ENCODE peak calls at places on chromosomes 4 and X, in nine cellular contexts. One of them, this sample, is unnamed.

GRCh38 chr4:48333587-48333986 is 7.7 kb upstream of the SLAIN2 start:
- DNase-seq in kidney: no peak
- DNase-seq in left ventricle myocardium inferior: no peak
- DNase-seq in uterus: no peak
- DNase-seq in BJ: no peak
- DNase-seq in lung: no peak
- DNase-seq in neural progenitor cell: no peak
- DNase-seq in SK-N-SH: no peak
- DNase-seq in fibroblast of lung: no peak
- DNase-seq in this sample: no peak

GRCh38 chrX:15299945-15300851 is 15.2 kb downstream of the ASB11 start:
- DNase-seq in kidney: no peak
- DNase-seq in left ventricle myocardium inferior: no peak
- DNase-seq in uterus: no peak
- DNase-seq in BJ: no peak
- DNase-seq in lung: no peak
- DNase-seq in neural progenitor cell: peak
- DNase-seq in SK-N-SH: peak
- DNase-seq in fibroblast of lung: peak
- DNase-seq in this sample: no peak

GRCh38 chrX:49106930-49107329 is 16.6 kb downstream of the GPKOW start:
- DNase-seq in kidney: no peak
- DNase-seq in left ventricle myocardium inferior: peak
- DNase-seq in uterus: no peak
- DNase-seq in BJ: no peak
- DNase-seq in lung: no peak
- DNase-seq in neural progenitor cell: peak
- DNase-seq in SK-N-SH: peak
- DNase-seq in fibroblast of lung: peak
- DNase-seq in this sample: no peak

GRCh38 chrX:74924449-74925209 is 623 bp downstream of the NEXMIF start:
- DNase-seq in kidney: peak
- DNase-seq in left ventricle myocardium inferior: peak
- DNase-seq in uterus: peak
- DNase-seq in BJ: no peak
- DNase-seq in lung: peak
- DNase-seq in neural progenitor cell: peak
- DNase-seq in SK-N-SH: peak
- DNase-seq in fibroblast of lung: peak
- DNase-seq in this sample: no peak

GRCh38 chr4:15681372-15682339 is at the start of gene FAM200B:
- DNase-seq in kidney: peak
- DNase-seq in left ventricle myocardium inferior: peak
- DNase-seq in uterus: peak
- DNase-seq in BJ: peak
- DNase-seq in lung: peak
- DNase-seq in neural progenitor cell: peak
- DNase-seq in SK-N-SH: peak
- DNase-seq in fibroblast of lung: peak
- DNase-seq in this sample: peak

GRCh38 chr4:148056879-148057278 is 325.0 kb downstream of the ARHGAP10 start:
- DNase-seq in kidney: no peak
- DNase-seq in left ventricle myocardium inferior: peak
- DNase-seq in uterus: no peak
- DNase-seq in BJ: no peak
- DNase-seq in lung: peak
- DNase-seq in neural progenitor cell: peak
- DNase-seq in SK-N-SH: no peak
- DNase-seq in fibroblast of lung: peak
- DNase-seq in this sample: peak

GRCh38 chr4:88308587-88308986 is 24.2 kb upstream of the PPM1K start:
- DNase-seq in kidney: no peak
- DNase-seq in left ventricle myocardium inferior: no peak
- DNase-seq in uterus: no peak
- DNase-seq in BJ: no peak
- DNase-seq in lung: no peak
- DNase-seq in neural progenitor cell: no peak
- DNase-seq in SK-N-SH: no peak
- DNase-seq in fibroblast of lung: no peak
- DNase-seq in this sample: no peak

GRCh38 chr4:19285146-19285545 is 966.6 kb upstream of the SLIT2 start:
- DNase-seq in kidney: no peak
- DNase-seq in left ventricle myocardium inferior: no peak
- DNase-seq in uterus: no peak
- DNase-seq in BJ: no peak
- DNase-seq in lung: no peak
- DNase-seq in neural progenitor cell: no peak
- DNase-seq in SK-N-SH: no peak
- DNase-seq in fibroblast of lung: no peak
- DNase-seq in this sample: no peak

GRCh38 chrX:87846956-87847355 is 329.4 kb downstream of the KLHL4 start:
- DNase-seq in kidney: no peak
- DNase-seq in left ventricle myocardium inferior: no peak
- DNase-seq in uterus: no peak
- DNase-seq in BJ: no peak
- DNase-seq in lung: no peak
- DNase-seq in neural progenitor cell: no peak
- DNase-seq in SK-N-SH: no peak
- DNase-seq in fibroblast of lung: no peak
- DNase-seq in this sample: no peak

GRCh38 chrX:49209434-49210251 is 9.7 kb upstream of the SYP start:
- DNase-seq in kidney: no peak
- DNase-seq in left ventricle myocardium inferior: no peak
- DNase-seq in uterus: no peak
- DNase-seq in BJ: no peak
- DNase-seq in lung: no peak
- DNase-seq in neural progenitor cell: no peak
- DNase-seq in SK-N-SH: no peak
- DNase-seq in fibroblast of lung: no peak
- DNase-seq in this sample: no peak

GRCh38 chr4:94804613-94805012 is 46.9 kb downstream of the BMPR1B start:
- DNase-seq in kidney: no peak
- DNase-seq in left ventricle myocardium inferior: no peak
- DNase-seq in uterus: no peak
- DNase-seq in BJ: no peak
- DNase-seq in lung: no peak
- DNase-seq in neural progenitor cell: no peak
- DNase-seq in SK-N-SH: no peak
- DNase-seq in fibroblast of lung: no peak
- DNase-seq in this sample: no peak

GRCh38 chr4:141220655-141221605 is at the start of gene ZNF330:
- DNase-seq in kidney: peak
- DNase-seq in left ventricle myocardium inferior: peak
- DNase-seq in uterus: peak
- DNase-seq in BJ: peak
- DNase-seq in lung: peak
- DNase-seq in neural progenitor cell: peak
- DNase-seq in SK-N-SH: peak
- DNase-seq in fibroblast of lung: peak
- DNase-seq in this sample: peak
- TF ChIP-seq CTCF in kidney: peak
- TF ChIP-seq CTCF in left ventricle myocardium inferior: no peak
- TF ChIP-seq CTCF in uterus: peak
- TF ChIP-seq CTCF in BJ: peak
- TF ChIP-seq CTCF in lung: no peak
- TF ChIP-seq CTCF in neural progenitor cell: peak
- TF ChIP-seq CTCF in SK-N-SH: peak
- TF ChIP-seq CTCF in fibroblast of lung: peak
- TF ChIP-seq CTCF in this sample: peak

GRCh38 chr4:173917255-173917960 is 366.1 kb downstream of the FBXO8 start:
- DNase-seq in kidney: no peak
- DNase-seq in left ventricle myocardium inferior: no peak
- DNase-seq in uterus: no peak
- DNase-seq in BJ: no peak
- DNase-seq in lung: no peak
- DNase-seq in neural progenitor cell: no peak
- DNase-seq in SK-N-SH: no peak
- DNase-seq in fibroblast of lung: peak
- DNase-seq in this sample: no peak
- H3K4me3 ChIP-seq in kidney: no peak
- H3K4me3 ChIP-seq in left ventricle myocardium inferior: peak
- H3K4me3 ChIP-seq in uterus: no peak
- H3K4me3 ChIP-seq in BJ: no peak
- H3K4me3 ChIP-seq in lung: no peak
- H3K4me3 ChIP-seq in neural progenitor cell: no peak
- H3K4me3 ChIP-seq in SK-N-SH: no peak
- H3K4me3 ChIP-seq in fibroblast of lung: peak
- H3K4me3 ChIP-seq in this sample: no peak

DNA sequence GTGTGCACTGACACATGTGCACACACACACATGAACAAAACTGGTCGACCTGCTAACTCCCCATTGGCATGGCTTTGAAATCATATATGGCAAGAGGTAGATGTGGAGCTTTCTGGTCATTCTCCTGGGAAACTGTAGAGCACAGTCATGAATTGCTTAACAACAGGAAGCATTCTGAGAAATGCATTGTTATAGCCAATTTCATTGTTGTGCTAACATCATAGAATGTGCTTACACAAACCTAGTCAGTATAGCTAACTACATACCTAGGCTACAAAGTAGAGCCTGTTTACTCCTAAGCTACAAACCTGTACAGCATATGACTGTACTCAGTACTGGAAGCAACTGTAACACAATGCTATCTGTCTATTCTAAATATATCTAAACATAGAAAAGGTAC is 134.2 kb upstream of the SH3RF1 start:
- DNase-seq in kidney: no peak
- DNase-seq in left ventricle myocardium inferior: no peak
- DNase-seq in uterus: no peak
- DNase-seq in BJ: no peak
- DNase-seq in lung: no peak
- DNase-seq in neural progenitor cell: no peak
- DNase-seq in SK-N-SH: no peak
- DNase-seq in fibroblast of lung: no peak
- DNase-seq in this sample: no peak
- TF ChIP-seq CTCF in kidney: no peak
- TF ChIP-seq CTCF in left ventricle myocardium inferior: no peak
- TF ChIP-seq CTCF in uterus: no peak
- TF ChIP-seq CTCF in BJ: no peak
- TF ChIP-seq CTCF in lung: no peak
- TF ChIP-seq CTCF in neural progenitor cell: no peak
- TF ChIP-seq CTCF in SK-N-SH: no peak
- TF ChIP-seq CTCF in fibroblast of lung: no peak
- TF ChIP-seq CTCF in this sample: no peak

GRCh38 chrX:131816551-131817136 is 206.5 kb upstream of the STK26 start:
- DNase-seq in kidney: peak
- DNase-seq in left ventricle myocardium inferior: no peak
- DNase-seq in uterus: peak
- DNase-seq in BJ: no peak
- DNase-seq in lung: peak
- DNase-seq in neural progenitor cell: no peak
- DNase-seq in SK-N-SH: peak
- DNase-seq in fibroblast of lung: no peak
- DNase-seq in this sample: no peak

GRCh38 chrX:131818297-131818936 is 204.7 kb upstream of the STK26 start:
- DNase-seq in kidney: no peak
- DNase-seq in left ventricle myocardium inferior: no peak
- DNase-seq in uterus: no peak
- DNase-seq in BJ: no peak
- DNase-seq in lung: no peak
- DNase-seq in neural progenitor cell: no peak
- DNase-seq in SK-N-SH: no peak
- DNase-seq in fibroblast of lung: no peak
- DNase-seq in this sample: no peak

GRCh38 chrX:131827935-131828334 is 195.2 kb upstream of the STK26 start:
- DNase-seq in kidney: no peak
- DNase-seq in left ventricle myocardium inferior: no peak
- DNase-seq in uterus: no peak
- DNase-seq in BJ: no peak
- DNase-seq in lung: no peak
- DNase-seq in neural progenitor cell: peak
- DNase-seq in SK-N-SH: peak
- DNase-seq in fibroblast of lung: no peak
- DNase-seq in this sample: no peak

GRCh38 chrX:131826572-131826971 is 196.5 kb upstream of the STK26 start:
- DNase-seq in kidney: no peak
- DNase-seq in left ventricle myocardium inferior: no peak
- DNase-seq in uterus: no peak
- DNase-seq in BJ: no peak
- DNase-seq in lung: no peak
- DNase-seq in neural progenitor cell: no peak
- DNase-seq in SK-N-SH: no peak
- DNase-seq in fibroblast of lung: no peak
- DNase-seq in this sample: no peak

DNA sequence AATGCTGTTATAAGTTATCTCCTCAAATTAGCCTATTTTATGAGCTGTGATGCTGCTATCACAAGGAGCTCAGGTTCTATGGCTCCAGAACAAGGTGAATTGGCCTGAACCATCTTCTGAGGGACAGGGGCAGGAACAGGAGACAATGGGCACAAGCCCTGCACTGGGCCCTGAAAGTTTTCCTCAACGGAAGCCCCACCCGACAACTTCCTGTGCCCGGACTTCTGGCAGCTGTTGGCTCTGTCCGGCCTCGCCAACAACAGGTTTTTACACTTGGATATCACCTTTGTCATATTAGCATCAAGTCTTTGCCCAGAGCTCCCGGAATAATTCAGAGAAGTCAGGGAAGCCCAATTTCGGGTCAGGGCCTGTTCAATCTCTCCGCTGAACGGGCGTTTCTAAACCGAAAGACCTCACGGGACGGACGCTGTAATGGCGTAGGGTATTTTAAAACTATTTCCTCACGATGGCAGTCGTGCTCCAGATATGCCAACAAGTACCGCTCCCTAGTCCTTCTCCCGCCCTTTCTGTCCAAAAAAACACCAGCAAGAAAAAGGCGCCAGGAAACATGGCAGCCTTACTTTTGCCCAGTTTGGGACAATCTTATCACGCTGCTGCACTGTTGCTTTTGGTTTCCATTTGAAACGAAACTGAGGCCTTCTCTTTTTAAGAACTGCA is 201.0 kb upstream of the STK26 start:
- DNase-seq in kidney: peak
- DNase-seq in left ventricle myocardium inferior: no peak
- DNase-seq in uterus: peak
- DNase-seq in BJ: no peak
- DNase-seq in lung: peak
- DNase-seq in neural progenitor cell: no peak
- DNase-seq in SK-N-SH: peak
- DNase-seq in fibroblast of lung: no peak
- DNase-seq in this sample: no peak
- H3K4me3 ChIP-seq in kidney: no peak
- H3K4me3 ChIP-seq in left ventricle myocardium inferior: peak
- H3K4me3 ChIP-seq in uterus: peak
- H3K4me3 ChIP-seq in BJ: no peak
- H3K4me3 ChIP-seq in lung: peak
- H3K4me3 ChIP-seq in neural progenitor cell: no peak
- H3K4me3 ChIP-seq in SK-N-SH: peak
- H3K4me3 ChIP-seq in fibroblast of lung: no peak
- H3K4me3 ChIP-seq in this sample: no peak

This sample was measured in HFF-Myc.